ENCODE peak calls at places on chromosome 17, in four cellular contexts. K, M, N and Z are unnamed samples. For H3K27me3, the result is how much of the 10 kb centered on the place peaks cover.

GRCh38 chr17:62852195-62852594 is 44.1 kb upstream of the MARCHF10 start:
- DNase-seq in K (no peak), M (no peak), N (no peak), Z (no peak)

GRCh38 chr17:37547986-37548385 is 58.3 kb downstream of the DUSP14 start:
- DNase-seq in K (no peak), M (no peak), N (no peak), Z (no peak)

GRCh38 chr17:42924891-42925290 is 24.3 kb downstream of the G6PC1 start:
- DNase-seq in K (no peak), M (no peak), N (no peak), Z (no peak)

GRCh38 chr17:44416558-44417289 is 27.3 kb upstream of the ITGA2B start:
- DNase-seq in K (no peak), M (no peak), N (no peak), Z (no peak)

GRCh38 chr17:147796-148740 is 10.7 kb downstream of the SCGB1C2 start:
- DNase-seq in K (peak), M (peak), N (peak), Z (no peak)

GRCh38 chr17:8019665-8020064 is 17.2 kb downstream of the GUCY2D start:
- DNase-seq in K (no peak), M (peak), N (peak), Z (no peak)

GRCh38 chr17:55710410-55710809 is 12.3 kb downstream of the TMEM100 start:
- DNase-seq in K (no peak), M (no peak), N (no peak), Z (no peak)

GRCh38 chr17:40615295-40615988 is 32.2 kb downstream of the SMARCE1 start:
- DNase-seq in K (peak), M (no peak), N (no peak), Z (no peak)

GRCh38 chr17:66716236-66717026 is 118.5 kb upstream of the CACNG5 start:
- DNase-seq in K (no peak), M (no peak), N (no peak), Z (no peak)

GRCh38 chr17:32495347-32496253 is 8.8 kb downstream of the CDK5R1 start:
- DNase-seq in K (no peak), M (peak), N (no peak), Z (no peak)

GRCh38 chr17:32772453-32773025 is 104.4 kb downstream of the MYO1D start:
- DNase-seq in K (no peak), M (no peak), N (no peak), Z (no peak)

GRCh38 chr17:8249621-8250020 is 532 bp downstream of the PFAS start:
- DNase-seq in K (no peak), M (no peak), N (no peak), Z (no peak)

GRCh38 chr17:8212312-8213180 is 2.2 kb upstream of the AURKB start:
- DNase-seq in K (no peak), M (no peak), N (no peak), Z (no peak)

GRCh38 chr17:9828296-9829059 is 2.8 kb downstream of the GLP2R start:
- DNase-seq in K (no peak), M (no peak), N (no peak), Z (no peak)

GRCh38 chr17:63634163-63634562 is 11.9 kb downstream of the MAP3K3 start:
- DNase-seq in K (peak), M (no peak), N (no peak), Z (no peak)

GRCh38 chr17:14854691-14855090 is 410.4 kb downstream of the PMP22 start:
- DNase-seq in K (no peak), M (no peak), N (no peak), Z (no peak)

GRCh38 chr17:15237106-15237425 is 28.1 kb downstream of the PMP22 start:
- DNase-seq in K (no peak), M (no peak), N (no peak), Z (no peak)

GRCh38 chr17:72125742-72126141 is 4.9 kb downstream of the SOX9 start:
- DNase-seq in K (no peak), M (no peak), N (no peak), Z (no peak)

GRCh38 chr17:33057564-33057963 is 65.9 kb downstream of the SPACA3 start:
- DNase-seq in K (no peak), M (no peak), N (no peak), Z (no peak)

GRCh38 chr17:40023590-40024292 is 8.5 kb downstream of the CSF3 start:
- DNase-seq in K (peak), M (peak), N (no peak), Z (no peak)

GRCh38 chr17:74349120-74349519 is 12.5 kb downstream of the BTBD17 start:
- DNase-seq in K (no peak), M (no peak), N (no peak), Z (no peak)

GRCh38 chr17:14091367-14091766 is 22.1 kb downstream of the COX10 start:
- DNase-seq in K (no peak), M (no peak), N (no peak), Z (no peak)

GRCh38 chr17:36147601-36148000 is 28.8 kb downstream of the TBC1D3B start:
- DNase-seq in K (no peak), M (no peak), N (no peak), Z (no peak)

GRCh38 chr17:2724783-2725164 is 13.2 kb upstream of the CLUH start:
- DNase-seq in K (peak), M (no peak), N (no peak), Z (no peak)

GRCh38 chr17:633641-634091 is 81.0 kb downstream of the VPS53 start:
- DNase-seq in K (peak), M (no peak), N (no peak), Z (no peak)

GRCh38 chr17:42422958-42423712 is at the start of gene CAVIN1:
- DNase-seq in K (peak), M (peak), N (peak), Z (peak)

GRCh38 chr17:50165066-50165465 is 739 bp upstream of the SGCA start:
- DNase-seq in K (no peak), M (no peak), N (no peak), Z (no peak)

GRCh38 chr17:7363311-7363710 is 8.4 kb downstream of the TMEM95 start:
- DNase-seq in K (no peak), M (no peak), N (no peak), Z (no peak)

GRCh38 chr17:21010705-21011596 is 31.9 kb downstream of the USP22 start:
- DNase-seq in K (no peak), M (peak), N (no peak), Z (no peak)

GRCh38 chr17:15945493-15946209 is 721 bp downstream of the ADORA2B start:
- DNase-seq in K (no peak), M (peak), N (no peak), Z (no peak)

GRCh38 chr17:47785538-47786123 is 36.0 kb downstream of the OSBPL7 start:
- DNase-seq in K (no peak), M (no peak), N (no peak), Z (no peak)
- H3K27me3 ChIP-seq in K (under half), M (under half), N (under half), Z (under half)

DNA sequence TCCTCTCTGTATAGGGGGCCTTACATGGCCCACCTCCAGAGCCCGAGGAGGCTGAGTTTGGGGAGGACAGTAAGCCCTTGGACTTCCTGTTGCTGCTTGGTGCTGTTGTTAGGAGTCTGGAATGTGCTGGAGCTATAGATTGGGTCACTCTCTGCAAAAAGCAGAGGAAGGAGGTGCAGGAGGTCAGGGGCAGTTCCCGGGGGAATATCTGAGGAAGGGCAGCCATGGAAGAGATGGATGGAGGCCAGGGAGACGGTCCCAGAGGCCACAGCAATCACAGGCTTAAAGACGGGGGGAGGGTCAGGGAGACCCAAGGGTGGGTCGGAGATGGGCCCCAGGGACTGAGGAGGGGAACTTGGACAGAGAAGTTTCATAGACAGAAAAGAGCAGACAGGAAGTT is 23.0 kb upstream of the CBX4 start:
- DNase-seq in K (no peak), M (no peak), N (no peak), Z (no peak)
- H3K27me3 ChIP-seq in K (under half), M (under half), N (under half), Z (under half)

DNA sequence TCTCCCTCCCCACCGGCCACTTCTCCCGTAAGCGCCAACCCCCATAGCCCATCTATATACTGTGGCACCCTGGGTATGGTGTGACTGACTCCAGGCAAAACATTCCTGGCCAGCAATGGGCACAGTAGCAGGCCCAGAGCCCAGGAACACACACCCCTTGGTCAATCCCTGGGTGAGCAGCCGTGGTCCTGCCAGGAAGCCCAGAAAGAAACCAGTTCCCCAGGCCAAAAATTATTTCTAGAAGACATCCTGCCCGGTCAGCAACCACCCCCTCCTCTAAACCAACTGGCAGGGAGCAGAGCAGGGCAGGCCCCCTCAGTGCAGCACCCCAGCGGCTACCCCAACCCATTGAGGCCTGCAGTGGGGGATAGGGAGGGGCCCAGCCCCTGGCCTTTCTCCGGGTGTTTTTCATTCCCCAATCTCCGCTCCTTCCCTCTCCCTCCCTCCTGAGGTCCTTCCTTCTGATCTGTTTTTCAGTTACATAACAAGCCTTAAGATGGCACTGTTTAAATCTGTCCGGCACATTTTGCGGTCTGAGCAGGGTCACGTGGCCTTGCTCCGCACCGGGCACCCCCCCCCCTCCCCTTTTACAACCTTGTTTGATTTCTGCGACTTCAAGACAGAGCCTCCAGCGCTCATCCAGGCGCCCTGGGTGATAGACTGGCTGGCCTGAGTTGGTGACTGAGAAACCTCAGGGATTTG is 2.0 kb downstream of the NPTX1 start:
- DNase-seq in K (no peak), M (no peak), N (no peak), Z (no peak)
- H3K27me3 ChIP-seq in K (half or more), M (half or more), N (under half), Z (under half)

GRCh38 chr17:76844485-76844829 is 23.7 kb upstream of the MGAT5B start:
- DNase-seq in K (no peak), M (no peak), N (no peak), Z (no peak)
- H3K27me3 ChIP-seq in K (under half), M (under half), N (under half), Z (half or more)

GRCh38 chr17:19317359-19318095 is 45.0 kb downstream of the B9D1 start:
- DNase-seq in K (peak), M (peak), N (no peak), Z (peak)
- H3K27me3 ChIP-seq in K (under half), M (under half), N (under half), Z (under half)

DNA sequence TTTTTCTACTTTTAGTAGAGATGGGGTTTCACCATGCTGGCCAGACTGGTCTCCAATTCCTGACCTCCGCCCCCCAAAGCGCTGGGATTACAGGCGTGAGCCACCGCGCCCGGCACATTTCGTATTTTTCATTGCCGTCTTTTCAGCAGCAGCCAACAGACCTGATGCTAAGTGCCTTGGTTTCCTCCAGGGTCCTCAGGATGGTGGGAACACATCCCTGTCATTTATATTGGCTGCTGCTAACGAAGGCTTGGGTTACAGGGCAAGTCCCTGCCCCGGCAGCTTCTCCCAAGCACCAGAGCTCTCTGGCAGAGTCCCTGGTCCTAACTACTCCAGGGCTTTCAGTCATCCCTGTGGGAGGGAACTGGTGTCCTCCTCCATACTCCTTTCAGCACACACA is 1.5 kb upstream of the RNF157 start:
- DNase-seq in K (no peak), M (no peak), N (no peak), Z (no peak)
- H3K27me3 ChIP-seq in K (under half), M (under half), N (under half), Z (under half)

GRCh38 chr17:16988749-16989229 is 16.9 kb upstream of the TNFRSF13B start:
- DNase-seq in K (peak), M (no peak), N (no peak), Z (no peak)
- H3K27me3 ChIP-seq in K (under half), M (under half), N (under half), Z (under half)

GRCh38 chr17:54196751-54197150 is 374.0 kb downstream of the KIF2B start:
- DNase-seq in K (no peak), M (no peak), N (no peak), Z (no peak)
- H3K27me3 ChIP-seq in K (under half), M (under half), N (under half), Z (under half)

DNA sequence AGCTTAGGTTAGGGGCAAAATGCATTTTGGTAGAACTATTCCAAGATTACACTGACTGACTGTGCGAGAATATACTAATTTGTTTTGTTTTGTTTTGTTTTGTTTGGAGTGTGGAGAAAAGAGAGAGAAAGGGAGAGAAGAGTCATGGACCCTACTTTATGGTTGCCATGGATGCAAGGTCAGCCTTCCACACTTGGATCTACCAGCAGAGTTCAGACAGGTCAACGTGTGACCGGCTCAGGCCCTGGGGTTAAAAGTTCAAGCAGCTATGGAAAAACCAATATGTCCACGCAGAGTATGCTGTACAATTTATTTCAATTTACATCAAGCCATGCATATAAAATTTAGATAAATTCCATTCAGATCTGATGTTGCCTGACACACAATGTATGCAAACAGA is 122.8 kb downstream of the SKAP1 start:
- DNase-seq in K (no peak), M (no peak), N (no peak), Z (no peak)
- H3K27me3 ChIP-seq in K (under half), M (half or more), N (under half), Z (half or more)